ENCODE peak calls at places on chromosomes 16 and 17, in seven cellular contexts. G is GDM1, E is NCI-H1694, Q is WTC11, L is pancreas, U is Karpas-422, Y is GM18507. M is an unnamed sample.

GRCh38 chr17:32460054-32460453 is 15.7 kb downstream of the PSMD11 start:
- DNase-seq in G (no peak), Y (no peak), L (no peak), Q (no peak), E (no peak), U (no peak), M (no peak)

GRCh38 chr17:31672161-31672819 is 186.8 kb downstream of the COPRS start:
- DNase-seq in Y (no peak), Q (no peak), G (no peak), U (no peak), E (no peak), L (no peak), M (no peak)

GRCh38 chr17:32266389-32267269 is 997 bp downstream of the RHBDL3 start:
- DNase-seq in Y (no peak), L (no peak), U (no peak), E (no peak), Q (peak), G (no peak), M (no peak)

GRCh38 chr17:57508706-57509105 is 236.4 kb downstream of the CCDC182 start:
- DNase-seq in U (peak), Y (no peak), L (no peak), E (no peak), G (no peak), Q (no peak), M (no peak)

GRCh38 chr17:66664336-66664735 is 170.6 kb upstream of the CACNG5 start:
- DNase-seq in U (no peak), Q (no peak), L (no peak), E (no peak), G (no peak), Y (no peak), M (no peak)

GRCh38 chr17:27577884-27578717 is 52.9 kb upstream of the LGALS9 start:
- DNase-seq in L (peak), U (no peak), G (no peak), Y (no peak), E (no peak), Q (no peak), M (no peak)

GRCh38 chr16:66510711-66511614 is 39.0 kb downstream of the TK2 start:
- DNase-seq in E (no peak), Y (no peak), G (no peak), L (peak), Q (no peak), U (no peak), M (no peak)

GRCh38 chr17:55598495-55598894 is 87.2 kb upstream of the SMIM36 start:
- DNase-seq in U (peak), Y (no peak), Q (no peak), L (no peak), G (no peak), E (no peak), M (no peak)

GRCh38 chr17:40062347-40063033 is at the start of gene THRA:
- DNase-seq in U (peak), Y (peak), Q (peak), G (peak), E (no peak), L (peak), M (no peak)

GRCh38 chr17:78208486-78208885 is 5.6 kb upstream of the BIRC5 start:
- DNase-seq in Q (no peak), Y (no peak), U (no peak), G (no peak), L (no peak), E (no peak), M (no peak)

GRCh38 chr16:57194512-57194911 is 8.4 kb downstream of the RSPRY1 start:
- DNase-seq in Q (no peak), U (no peak), G (no peak), E (no peak), Y (no peak), L (no peak), M (peak)

GRCh38 chr16:3182608-3183444 is 5.2 kb upstream of the OR1F1 start:
- DNase-seq in Q (peak), G (no peak), L (no peak), U (no peak), Y (no peak), E (no peak), M (no peak)

GRCh38 chr17:19904924-19905323 is 37.2 kb upstream of the ULK2 start:
- DNase-seq in Q (no peak), L (peak), E (no peak), G (no peak), Y (no peak), U (no peak), M (no peak)

GRCh38 chr17:78748730-78749317 is 33.2 kb downstream of the CYTH1 start:
- DNase-seq in L (peak), G (peak), Q (no peak), E (no peak), Y (no peak), U (no peak), M (no peak)

GRCh38 chr16:5328546-5328945 is 231.0 kb upstream of the EEF2KMT start:
- DNase-seq in L (no peak), U (peak), Y (no peak), Q (no peak), E (no peak), G (no peak), M (no peak)

GRCh38 chr17:284676-285355 is 67.8 kb downstream of the RPH3AL start:
- DNase-seq in E (no peak), U (no peak), Q (no peak), Y (no peak), L (peak), G (no peak), M (no peak)

GRCh38 chr16:28092721-28093382 is 29.3 kb upstream of the GSG1L start:
- DNase-seq in G (no peak), Y (no peak), E (no peak), U (no peak), L (no peak), Q (no peak), M (no peak)

GRCh38 chr17:282000-282911 is 70.4 kb downstream of the RPH3AL start:
- DNase-seq in Y (no peak), U (no peak), G (no peak), L (peak), E (no peak), Q (no peak), M (no peak)

GRCh38 chr17:10226930-10227695 is 28.7 kb upstream of the GAS7 start:
- DNase-seq in L (peak), U (peak), E (peak), G (no peak), Y (peak), Q (peak), M (no peak)

GRCh38 chr16:31421587-31421986 is 6.6 kb downstream of the COX6A2 start:
- DNase-seq in E (no peak), G (no peak), U (no peak), Q (no peak), Y (peak), L (no peak), M (no peak)

GRCh38 chr17:2929881-2930533 is 133.4 kb downstream of the OR1D5 start:
- DNase-seq in L (peak), U (peak), G (no peak), E (peak), Q (peak), Y (no peak), M (no peak)

GRCh38 chr16:4886151-4886550 is 38.9 kb downstream of the UBN1 start:
- DNase-seq in Q (no peak), G (no peak), L (no peak), U (no peak), E (no peak), Y (no peak), M (no peak)

GRCh38 chr16:84044108-84044488 is 1.5 kb upstream of the SLC38A8 start:
- DNase-seq in Y (no peak), L (no peak), U (peak), E (no peak), Q (peak), G (no peak), M (no peak)

GRCh38 chr16:83244057-83244456 is 563.7 kb upstream of the HSBP1 start:
- DNase-seq in L (no peak), Q (no peak), G (no peak), E (no peak), U (no peak), Y (no peak), M (no peak)